ENCODE peak calls at places on chromosomes 7 and 10, in seven cellular contexts. One of them, this sample, is unnamed.
A peak's percentile ranks its signal among the peaks of the same experiment; 100 is the strongest.

GRCh38 chr7:145224775-145225174 is 388.9 kb upstream of the TPK1 start:
- DNase-seq in NCI-H1436: no peak
- DNase-seq in activated CD8-positive, alpha-beta T cell treated with anti-CD3 and anti-CD28 coated beads, Interleukin-2, amount 10 ng/mL, durations not matched to agents 7 days and 5 days: no peak
- DNase-seq in RWPE1: no peak
- DNase-seq in NCI-H1105: no peak
- DNase-seq in psoas muscle: no peak
- DNase-seq in brain microvascular endothelial cell: no peak
- DNase-seq in this sample: no peak

GRCh38 chr7:31116615-31117014 is 64.5 kb downstream of the ADCYAP1R1 start:
- DNase-seq in NCI-H1436: no peak
- DNase-seq in activated CD8-positive, alpha-beta T cell treated with anti-CD3 and anti-CD28 coated beads, Interleukin-2, amount 10 ng/mL, durations not matched to agents 7 days and 5 days: no peak
- DNase-seq in RWPE1: no peak
- DNase-seq in NCI-H1105: no peak
- DNase-seq in psoas muscle: no peak
- DNase-seq in brain microvascular endothelial cell: no peak
- DNase-seq in this sample: no peak

GRCh38 chr7:155969192-155969929 is 157.1 kb upstream of the SHH start:
- DNase-seq in NCI-H1436: no peak
- DNase-seq in activated CD8-positive, alpha-beta T cell treated with anti-CD3 and anti-CD28 coated beads, Interleukin-2, amount 10 ng/mL, durations not matched to agents 7 days and 5 days: no peak
- DNase-seq in RWPE1: no peak
- DNase-seq in NCI-H1105: no peak
- DNase-seq in psoas muscle: no peak
- DNase-seq in brain microvascular endothelial cell: no peak
- DNase-seq in this sample: no peak

GRCh38 chr10:70656489-70656888 is 15.8 kb upstream of the ADAMTS14 start:
- DNase-seq in NCI-H1436: no peak
- DNase-seq in activated CD8-positive, alpha-beta T cell treated with anti-CD3 and anti-CD28 coated beads, Interleukin-2, amount 10 ng/mL, durations not matched to agents 7 days and 5 days: peak; percentile 46
- DNase-seq in RWPE1: peak; percentile 96
- DNase-seq in NCI-H1105: no peak
- DNase-seq in psoas muscle: peak; percentile 23
- DNase-seq in brain microvascular endothelial cell: peak; percentile 99
- DNase-seq in this sample: no peak

GRCh38 chr7:20260219-20260618 is 43.0 kb upstream of the MACC1 start:
- DNase-seq in NCI-H1436: no peak
- DNase-seq in activated CD8-positive, alpha-beta T cell treated with anti-CD3 and anti-CD28 coated beads, Interleukin-2, amount 10 ng/mL, durations not matched to agents 7 days and 5 days: no peak
- DNase-seq in RWPE1: no peak
- DNase-seq in NCI-H1105: no peak
- DNase-seq in psoas muscle: no peak
- DNase-seq in brain microvascular endothelial cell: no peak
- DNase-seq in this sample: no peak

GRCh38 chr10:119395287-119396007 is 147.1 kb downstream of the RGS10 start:
- DNase-seq in NCI-H1436: no peak
- DNase-seq in activated CD8-positive, alpha-beta T cell treated with anti-CD3 and anti-CD28 coated beads, Interleukin-2, amount 10 ng/mL, durations not matched to agents 7 days and 5 days: no peak
- DNase-seq in RWPE1: no peak
- DNase-seq in NCI-H1105: no peak
- DNase-seq in psoas muscle: peak; percentile 58
- DNase-seq in brain microvascular endothelial cell: peak; percentile 37
- DNase-seq in this sample: no peak

GRCh38 chr7:18471476-18472160 is 23.9 kb upstream of the HDAC9 start:
- DNase-seq in NCI-H1436: no peak
- DNase-seq in activated CD8-positive, alpha-beta T cell treated with anti-CD3 and anti-CD28 coated beads, Interleukin-2, amount 10 ng/mL, durations not matched to agents 7 days and 5 days: no peak
- DNase-seq in RWPE1: no peak
- DNase-seq in NCI-H1105: no peak
- DNase-seq in psoas muscle: no peak
- DNase-seq in brain microvascular endothelial cell: no peak
- DNase-seq in this sample: no peak

GRCh38 chr7:101624246-101625000 is 4.7 kb downstream of the MYL10 start:
- DNase-seq in NCI-H1436: no peak
- DNase-seq in activated CD8-positive, alpha-beta T cell treated with anti-CD3 and anti-CD28 coated beads, Interleukin-2, amount 10 ng/mL, durations not matched to agents 7 days and 5 days: no peak
- DNase-seq in RWPE1: no peak
- DNase-seq in NCI-H1105: no peak
- DNase-seq in psoas muscle: no peak
- DNase-seq in brain microvascular endothelial cell: no peak
- DNase-seq in this sample: no peak

GRCh38 chr10:63628526-63629362 is 107.5 kb downstream of the REEP3 start:
- DNase-seq in NCI-H1436: peak; percentile 83
- DNase-seq in activated CD8-positive, alpha-beta T cell treated with anti-CD3 and anti-CD28 coated beads, Interleukin-2, amount 10 ng/mL, durations not matched to agents 7 days and 5 days: no peak
- DNase-seq in RWPE1: peak; percentile 40
- DNase-seq in NCI-H1105: peak; percentile 95
- DNase-seq in psoas muscle: peak; percentile 23
- DNase-seq in brain microvascular endothelial cell: peak; percentile 28
- DNase-seq in this sample: no peak

GRCh38 chr7:79982151-79982770 is 152.4 kb upstream of the GNAI1 start:
- DNase-seq in NCI-H1436: no peak
- DNase-seq in activated CD8-positive, alpha-beta T cell treated with anti-CD3 and anti-CD28 coated beads, Interleukin-2, amount 10 ng/mL, durations not matched to agents 7 days and 5 days: no peak
- DNase-seq in RWPE1: peak; percentile 36
- DNase-seq in NCI-H1105: no peak
- DNase-seq in psoas muscle: no peak
- DNase-seq in brain microvascular endothelial cell: peak; percentile 12
- DNase-seq in this sample: no peak

GRCh38 chr7:25240340-25240739 is 12.1 kb upstream of the NPVF start:
- DNase-seq in NCI-H1436: no peak
- DNase-seq in activated CD8-positive, alpha-beta T cell treated with anti-CD3 and anti-CD28 coated beads, Interleukin-2, amount 10 ng/mL, durations not matched to agents 7 days and 5 days: no peak
- DNase-seq in RWPE1: no peak
- DNase-seq in NCI-H1105: no peak
- DNase-seq in psoas muscle: peak; percentile 33
- DNase-seq in brain microvascular endothelial cell: no peak
- DNase-seq in this sample: no peak

GRCh38 chr10:10911471-10911921 is 106.2 kb upstream of the CELF2 start:
- DNase-seq in NCI-H1436: no peak
- DNase-seq in activated CD8-positive, alpha-beta T cell treated with anti-CD3 and anti-CD28 coated beads, Interleukin-2, amount 10 ng/mL, durations not matched to agents 7 days and 5 days: no peak
- DNase-seq in RWPE1: peak; percentile 87
- DNase-seq in NCI-H1105: no peak
- DNase-seq in psoas muscle: peak; percentile 82
- DNase-seq in brain microvascular endothelial cell: peak; percentile 90
- DNase-seq in this sample: no peak

GRCh38 chr7:44618045-44618444 is 11.6 kb downstream of the OGDH start:
- DNase-seq in NCI-H1436: no peak
- DNase-seq in activated CD8-positive, alpha-beta T cell treated with anti-CD3 and anti-CD28 coated beads, Interleukin-2, amount 10 ng/mL, durations not matched to agents 7 days and 5 days: no peak
- DNase-seq in RWPE1: no peak
- DNase-seq in NCI-H1105: no peak
- DNase-seq in psoas muscle: no peak
- DNase-seq in brain microvascular endothelial cell: no peak
- DNase-seq in this sample: no peak

GRCh38 chr10:35921866-35922265 is 279.8 kb upstream of the FZD8 start:
- DNase-seq in NCI-H1436: no peak
- DNase-seq in activated CD8-positive, alpha-beta T cell treated with anti-CD3 and anti-CD28 coated beads, Interleukin-2, amount 10 ng/mL, durations not matched to agents 7 days and 5 days: no peak
- DNase-seq in RWPE1: no peak
- DNase-seq in NCI-H1105: no peak
- DNase-seq in psoas muscle: no peak
- DNase-seq in brain microvascular endothelial cell: no peak
- DNase-seq in this sample: no peak

GRCh38 chr7:27709137-27710075 is 30.6 kb upstream of the TAX1BP1 start:
- DNase-seq in NCI-H1436: no peak
- DNase-seq in activated CD8-positive, alpha-beta T cell treated with anti-CD3 and anti-CD28 coated beads, Interleukin-2, amount 10 ng/mL, durations not matched to agents 7 days and 5 days: no peak
- DNase-seq in RWPE1: no peak
- DNase-seq in NCI-H1105: no peak
- DNase-seq in psoas muscle: no peak
- DNase-seq in brain microvascular endothelial cell: peak; percentile 85
- DNase-seq in this sample: no peak

GRCh38 chr7:101402081-101402779 is 39.6 kb downstream of the COL26A1 start:
- DNase-seq in NCI-H1436: no peak
- DNase-seq in activated CD8-positive, alpha-beta T cell treated with anti-CD3 and anti-CD28 coated beads, Interleukin-2, amount 10 ng/mL, durations not matched to agents 7 days and 5 days: no peak
- DNase-seq in RWPE1: peak; percentile 60
- DNase-seq in NCI-H1105: no peak
- DNase-seq in psoas muscle: no peak
- DNase-seq in brain microvascular endothelial cell: peak; percentile 18
- DNase-seq in this sample: no peak

GRCh38 chr7:85851571-85852193 is 664.8 kb upstream of the SEMA3D start:
- DNase-seq in NCI-H1436: no peak
- DNase-seq in activated CD8-positive, alpha-beta T cell treated with anti-CD3 and anti-CD28 coated beads, Interleukin-2, amount 10 ng/mL, durations not matched to agents 7 days and 5 days: no peak
- DNase-seq in RWPE1: peak; percentile 11
- DNase-seq in NCI-H1105: no peak
- DNase-seq in psoas muscle: no peak
- DNase-seq in brain microvascular endothelial cell: no peak
- DNase-seq in this sample: no peak

GRCh38 chr7:140641532-140642191 is 1.0 kb upstream of the DENND2A start:
- DNase-seq in NCI-H1436: no peak
- DNase-seq in activated CD8-positive, alpha-beta T cell treated with anti-CD3 and anti-CD28 coated beads, Interleukin-2, amount 10 ng/mL, durations not matched to agents 7 days and 5 days: no peak
- DNase-seq in RWPE1: no peak
- DNase-seq in NCI-H1105: no peak
- DNase-seq in psoas muscle: no peak
- DNase-seq in brain microvascular endothelial cell: no peak
- DNase-seq in this sample: no peak

GRCh38 chr10:133315847-133316246 is 7.1 kb downstream of the ZNF511 start:
- DNase-seq in NCI-H1436: no peak
- DNase-seq in activated CD8-positive, alpha-beta T cell treated with anti-CD3 and anti-CD28 coated beads, Interleukin-2, amount 10 ng/mL, durations not matched to agents 7 days and 5 days: no peak
- DNase-seq in RWPE1: no peak
- DNase-seq in NCI-H1105: no peak
- DNase-seq in psoas muscle: no peak
- DNase-seq in brain microvascular endothelial cell: no peak
- DNase-seq in this sample: no peak

GRCh38 chr7:96426027-96426426 is 104.1 kb upstream of the SLC25A13 start:
- DNase-seq in NCI-H1436: no peak
- DNase-seq in activated CD8-positive, alpha-beta T cell treated with anti-CD3 and anti-CD28 coated beads, Interleukin-2, amount 10 ng/mL, durations not matched to agents 7 days and 5 days: no peak
- DNase-seq in RWPE1: peak; percentile 74
- DNase-seq in NCI-H1105: no peak
- DNase-seq in psoas muscle: no peak
- DNase-seq in brain microvascular endothelial cell: peak; percentile 37
- DNase-seq in this sample: no peak

GRCh38 chr10:127368937-127369336 is 172.5 kb upstream of the INSYN2A start:
- DNase-seq in NCI-H1436: no peak
- DNase-seq in activated CD8-positive, alpha-beta T cell treated with anti-CD3 and anti-CD28 coated beads, Interleukin-2, amount 10 ng/mL, durations not matched to agents 7 days and 5 days: no peak
- DNase-seq in RWPE1: no peak
- DNase-seq in NCI-H1105: no peak
- DNase-seq in psoas muscle: no peak
- DNase-seq in brain microvascular endothelial cell: no peak
- DNase-seq in this sample: no peak

GRCh38 chr7:111942450-111943081 is 263.6 kb downstream of the DOCK4 start:
- DNase-seq in NCI-H1436: no peak
- DNase-seq in activated CD8-positive, alpha-beta T cell treated with anti-CD3 and anti-CD28 coated beads, Interleukin-2, amount 10 ng/mL, durations not matched to agents 7 days and 5 days: no peak
- DNase-seq in RWPE1: no peak
- DNase-seq in NCI-H1105: no peak
- DNase-seq in psoas muscle: no peak
- DNase-seq in brain microvascular endothelial cell: no peak
- DNase-seq in this sample: no peak

GRCh38 chr7:156478486-156478885 is 162.1 kb upstream of the RNF32 start:
- DNase-seq in NCI-H1436: no peak
- DNase-seq in activated CD8-positive, alpha-beta T cell treated with anti-CD3 and anti-CD28 coated beads, Interleukin-2, amount 10 ng/mL, durations not matched to agents 7 days and 5 days: no peak
- DNase-seq in RWPE1: no peak
- DNase-seq in NCI-H1105: no peak
- DNase-seq in psoas muscle: no peak
- DNase-seq in brain microvascular endothelial cell: no peak
- DNase-seq in this sample: no peak

GRCh38 chr10:4243651-4244050 is 458.6 kb upstream of the KLF6 start:
- DNase-seq in NCI-H1436: no peak
- DNase-seq in activated CD8-positive, alpha-beta T cell treated with anti-CD3 and anti-CD28 coated beads, Interleukin-2, amount 10 ng/mL, durations not matched to agents 7 days and 5 days: no peak
- DNase-seq in RWPE1: peak; percentile 83
- DNase-seq in NCI-H1105: no peak
- DNase-seq in psoas muscle: no peak
- DNase-seq in brain microvascular endothelial cell: peak; percentile 98
- DNase-seq in this sample: no peak

GRCh38 chr10:43056568-43057011 is 20.3 kb upstream of the RET start:
- DNase-seq in NCI-H1436: no peak
- DNase-seq in activated CD8-positive, alpha-beta T cell treated with anti-CD3 and anti-CD28 coated beads, Interleukin-2, amount 10 ng/mL, durations not matched to agents 7 days and 5 days: no peak
- DNase-seq in RWPE1: no peak
- DNase-seq in NCI-H1105: no peak
- DNase-seq in psoas muscle: no peak
- DNase-seq in brain microvascular endothelial cell: no peak
- DNase-seq in this sample: no peak

GRCh38 chr10:97601268-97602215 is 12.0 kb downstream of the C10orf62 start:
- DNase-seq in NCI-H1436: no peak
- DNase-seq in activated CD8-positive, alpha-beta T cell treated with anti-CD3 and anti-CD28 coated beads, Interleukin-2, amount 10 ng/mL, durations not matched to agents 7 days and 5 days: no peak
- DNase-seq in RWPE1: no peak
- DNase-seq in NCI-H1105: no peak
- DNase-seq in psoas muscle: peak; percentile 79
- DNase-seq in brain microvascular endothelial cell: no peak
- DNase-seq in this sample: no peak

GRCh38 chr7:86785641-86786040 is 141.9 kb downstream of the GRM3 start:
- DNase-seq in NCI-H1436: no peak
- DNase-seq in activated CD8-positive, alpha-beta T cell treated with anti-CD3 and anti-CD28 coated beads, Interleukin-2, amount 10 ng/mL, durations not matched to agents 7 days and 5 days: no peak
- DNase-seq in RWPE1: no peak
- DNase-seq in NCI-H1105: no peak
- DNase-seq in psoas muscle: no peak
- DNase-seq in brain microvascular endothelial cell: no peak
- DNase-seq in this sample: no peak

GRCh38 chr7:22561356-22561755 is 61.4 kb upstream of the STEAP1B start:
- DNase-seq in NCI-H1436: no peak
- DNase-seq in activated CD8-positive, alpha-beta T cell treated with anti-CD3 and anti-CD28 coated beads, Interleukin-2, amount 10 ng/mL, durations not matched to agents 7 days and 5 days: no peak
- DNase-seq in RWPE1: peak; percentile 90
- DNase-seq in NCI-H1105: no peak
- DNase-seq in psoas muscle: peak; percentile 84
- DNase-seq in brain microvascular endothelial cell: peak; percentile 99
- DNase-seq in this sample: no peak

GRCh38 chr7:65809259-65809981 is 63.5 kb upstream of the VKORC1L1 start:
- DNase-seq in NCI-H1436: no peak
- DNase-seq in activated CD8-positive, alpha-beta T cell treated with anti-CD3 and anti-CD28 coated beads, Interleukin-2, amount 10 ng/mL, durations not matched to agents 7 days and 5 days: no peak
- DNase-seq in RWPE1: no peak
- DNase-seq in NCI-H1105: no peak
- DNase-seq in psoas muscle: no peak
- DNase-seq in brain microvascular endothelial cell: no peak
- DNase-seq in this sample: no peak

GRCh38 chr10:103333934-103334520 is 16.9 kb downstream of the PCGF6 start:
- DNase-seq in NCI-H1436: peak; percentile 9
- DNase-seq in activated CD8-positive, alpha-beta T cell treated with anti-CD3 and anti-CD28 coated beads, Interleukin-2, amount 10 ng/mL, durations not matched to agents 7 days and 5 days: no peak
- DNase-seq in RWPE1: peak; percentile 32
- DNase-seq in NCI-H1105: no peak
- DNase-seq in psoas muscle: no peak
- DNase-seq in brain microvascular endothelial cell: no peak
- DNase-seq in this sample: no peak

GRCh38 chr10:112821663-112822062 is 128.4 kb upstream of the TCF7L2 start:
- DNase-seq in NCI-H1436: no peak
- DNase-seq in activated CD8-positive, alpha-beta T cell treated with anti-CD3 and anti-CD28 coated beads, Interleukin-2, amount 10 ng/mL, durations not matched to agents 7 days and 5 days: no peak
- DNase-seq in RWPE1: no peak
- DNase-seq in NCI-H1105: no peak
- DNase-seq in psoas muscle: no peak
- DNase-seq in brain microvascular endothelial cell: no peak
- DNase-seq in this sample: no peak

GRCh38 chr7:85052056-85052737 is 134.7 kb downstream of the SEMA3D start:
- DNase-seq in NCI-H1436: no peak
- DNase-seq in activated CD8-positive, alpha-beta T cell treated with anti-CD3 and anti-CD28 coated beads, Interleukin-2, amount 10 ng/mL, durations not matched to agents 7 days and 5 days: no peak
- DNase-seq in RWPE1: no peak
- DNase-seq in NCI-H1105: no peak
- DNase-seq in psoas muscle: no peak
- DNase-seq in brain microvascular endothelial cell: no peak
- DNase-seq in this sample: no peak

GRCh38 chr7:108252177-108252576 is 122.0 kb upstream of the LAMB4 start:
- DNase-seq in NCI-H1436: no peak
- DNase-seq in activated CD8-positive, alpha-beta T cell treated with anti-CD3 and anti-CD28 coated beads, Interleukin-2, amount 10 ng/mL, durations not matched to agents 7 days and 5 days: no peak
- DNase-seq in RWPE1: no peak
- DNase-seq in NCI-H1105: no peak
- DNase-seq in psoas muscle: no peak
- DNase-seq in brain microvascular endothelial cell: no peak
- DNase-seq in this sample: no peak

GRCh38 chr7:42244828-42245227 is 7.8 kb upstream of the GLI3 start:
- DNase-seq in NCI-H1436: no peak
- DNase-seq in activated CD8-positive, alpha-beta T cell treated with anti-CD3 and anti-CD28 coated beads, Interleukin-2, amount 10 ng/mL, durations not matched to agents 7 days and 5 days: no peak
- DNase-seq in RWPE1: peak; percentile 29
- DNase-seq in NCI-H1105: no peak
- DNase-seq in psoas muscle: no peak
- DNase-seq in brain microvascular endothelial cell: peak; percentile 68
- DNase-seq in this sample: no peak

GRCh38 chr7:73397936-73398335 is 35.6 kb upstream of the FZD9 start:
- DNase-seq in NCI-H1436: no peak
- DNase-seq in activated CD8-positive, alpha-beta T cell treated with anti-CD3 and anti-CD28 coated beads, Interleukin-2, amount 10 ng/mL, durations not matched to agents 7 days and 5 days: no peak
- DNase-seq in RWPE1: no peak
- DNase-seq in NCI-H1105: no peak
- DNase-seq in psoas muscle: peak; percentile 45
- DNase-seq in brain microvascular endothelial cell: no peak
- DNase-seq in this sample: no peak

GRCh38 chr10:62492012-62492869 is 118.1 kb downstream of the ZNF365 start:
- DNase-seq in NCI-H1436: no peak
- DNase-seq in activated CD8-positive, alpha-beta T cell treated with anti-CD3 and anti-CD28 coated beads, Interleukin-2, amount 10 ng/mL, durations not matched to agents 7 days and 5 days: no peak
- DNase-seq in RWPE1: peak; percentile 39
- DNase-seq in NCI-H1105: no peak
- DNase-seq in psoas muscle: no peak
- DNase-seq in brain microvascular endothelial cell: no peak
- DNase-seq in this sample: no peak

GRCh38 chr10:55641601-55642000 is 719.5 kb downstream of the ZWINT start:
- DNase-seq in NCI-H1436: no peak
- DNase-seq in activated CD8-positive, alpha-beta T cell treated with anti-CD3 and anti-CD28 coated beads, Interleukin-2, amount 10 ng/mL, durations not matched to agents 7 days and 5 days: no peak
- DNase-seq in RWPE1: no peak
- DNase-seq in NCI-H1105: no peak
- DNase-seq in psoas muscle: no peak
- DNase-seq in brain microvascular endothelial cell: no peak
- DNase-seq in this sample: no peak

GRCh38 chr10:17062493-17063487 is 66.8 kb downstream of the CUBN start:
- DNase-seq in NCI-H1436: no peak
- DNase-seq in activated CD8-positive, alpha-beta T cell treated with anti-CD3 and anti-CD28 coated beads, Interleukin-2, amount 10 ng/mL, durations not matched to agents 7 days and 5 days: no peak
- DNase-seq in RWPE1: peak; percentile 81
- DNase-seq in NCI-H1105: no peak
- DNase-seq in psoas muscle: peak; percentile 49
- DNase-seq in brain microvascular endothelial cell: peak; percentile 94
- DNase-seq in this sample: no peak